ENCODE peak calls at places on chromosomes 13 and 19, in eight cellular contexts. F is GOT3; D is A172; N is CD4-positive, alpha-beta memory T cell; G is activated B cell treated with CpG ODN at 0.5 μM for 24 hours; K is lower lobe of right lung; T is amygdala; M is stimulated activated CD4-positive, alpha-beta T cell treated with anti-CD3 and anti-CD28 coated beads, Interleukin-15, amount 100 ng/mL, for 1 hour. I is an unnamed sample.

GRCh38 chr13:109871018-109871370 is 84.6 kb upstream of the IRS2 start:
- DNase-seq in F (no peak), N (no peak), D (peak; percentile 18), G (no peak), K (no peak), M (no peak), T (no peak), I (no peak)

GRCh38 chr19:18279266-18279515 is 2.2 kb downstream of the JUND start:
- DNase-seq in F (no peak), K (no peak), N (no peak), T (no peak), M (no peak), G (no peak), D (no peak), I (no peak)

GRCh38 chr19:16342002-16342715 is 17.5 kb downstream of the KLF2 start:
- DNase-seq in D (peak; percentile 85), M (peak; percentile 36), F (no peak), G (peak; percentile 59), K (no peak), T (no peak), N (peak; percentile 61), I (no peak)

GRCh38 chr13:30863231-30863630 is 42.8 kb upstream of the MEDAG start:
- DNase-seq in K (no peak), G (no peak), T (no peak), M (no peak), D (no peak), F (no peak), N (no peak), I (no peak)

GRCh38 chr13:39402221-39402620 is 200.8 kb downstream of the LHFPL6 start:
- DNase-seq in M (no peak), G (no peak), N (no peak), K (no peak), F (no peak), T (no peak), D (no peak), I (no peak)

GRCh38 chr19:28980236-28980868 is 232.6 kb downstream of the UQCRFS1 start:
- DNase-seq in G (no peak), N (no peak), F (no peak), M (no peak), D (no peak), T (no peak), K (no peak), I (no peak)

GRCh38 chr19:43290568-43291359 is 21.4 kb upstream of the PSG9 start:
- DNase-seq in K (no peak), F (no peak), T (no peak), D (no peak), G (no peak), M (no peak), N (peak; percentile 10), I (no peak)

GRCh38 chr13:61136515-61136914 is 279.1 kb downstream of the PCDH20 start:
- DNase-seq in K (no peak), M (no peak), D (no peak), N (no peak), T (no peak), F (no peak), G (no peak), I (no peak)

GRCh38 chr19:41705393-41706174 is 2.8 kb upstream of the CEACAM5 start:
- DNase-seq in T (no peak), N (no peak), M (no peak), F (no peak), G (peak; percentile 16), K (no peak), D (peak; percentile 25), I (no peak)

GRCh38 chr13:48580185-48580803 is 47.4 kb upstream of the RCBTB2 start:
- DNase-seq in D (peak; percentile 51), N (peak; percentile 71), M (peak; percentile 50), K (no peak), F (no peak), T (no peak), G (no peak), I (peak; percentile 49)

GRCh38 chr19:51821921-51822716 is 27.2 kb downstream of the FPR3 start:
- DNase-seq in N (no peak), G (no peak), K (no peak), M (no peak), T (no peak), D (no peak), F (no peak), I (no peak)

GRCh38 chr13:53100394-53101063 is 71.9 kb downstream of the OLFM4 start:
- DNase-seq in G (no peak), K (no peak), M (no peak), D (no peak), N (no peak), F (no peak), T (no peak), I (no peak)

GRCh38 chr13:75792526-75793187 is 156.5 kb downstream of the LMO7 start:
- DNase-seq in T (no peak), M (no peak), N (no peak), D (no peak), K (no peak), F (no peak), G (no peak), I (no peak)

GRCh38 chr19:39507715-39508364 is 7.1 kb upstream of the SELENOV start:
- DNase-seq in M (no peak), K (no peak), D (no peak), T (no peak), F (no peak), G (no peak), N (no peak), I (no peak)

GRCh38 chr19:4676955-4677731 is 7.0 kb upstream of the MYDGF start:
- DNase-seq in F (no peak), D (peak; percentile 69), K (peak; percentile 64), T (no peak), G (no peak), M (no peak), N (no peak), I (no peak)

GRCh38 chr13:105442941-105443340 is 1092.5 kb downstream of the EFNB2 start:
- DNase-seq in G (no peak), T (no peak), N (no peak), D (peak; percentile 90), F (no peak), K (no peak), M (no peak), I (no peak)

GRCh38 chr13:75294110-75294509 is 187.9 kb downstream of the TBC1D4 start:
- DNase-seq in N (no peak), F (no peak), K (no peak), M (no peak), D (no peak), G (no peak), T (no peak), I (no peak)

GRCh38 chr19:411723-412355 is 2.9 kb upstream of the C2CD4C start:
- DNase-seq in K (no peak), D (no peak), M (no peak), T (no peak), G (no peak), F (no peak), N (no peak), I (no peak)

GRCh38 chr13:67736646-67737420 is 506.7 kb upstream of the PCDH9 start:
- DNase-seq in T (no peak), F (no peak), K (no peak), N (no peak), M (no peak), G (no peak), D (peak; percentile 65), I (no peak)

GRCh38 chr19:21202865-21203494 is 61.1 kb downstream of the ZNF431 start:
- DNase-seq in T (no peak), M (no peak), N (peak; percentile 46), G (no peak), D (no peak), F (no peak), K (no peak), I (no peak)

GRCh38 chr19:49338691-49339363 is 3.6 kb downstream of the CD37 start:
- DNase-seq in F (no peak), G (peak; percentile 57), K (peak; percentile 93), D (no peak), N (no peak), T (no peak), M (no peak), I (no peak)

I was measured in activated effector memory CD4-positive, alpha-beta T cell treated with Interleukin-2 at 50 U/mL for 16 hours.